ENCODE peak calls at places on chromosome 1, in eight cellular contexts. One of them, this sample, is unnamed.

GRCh38 chr1:40396420-40396819 is 22.9 kb downstream of the SMAP2 start:
- DNase-seq in GM06990: no peak
- DNase-seq in mammary epithelial cell: no peak
- DNase-seq in spleen: no peak
- DNase-seq in right cardiac atrium: no peak
- DNase-seq in iris pigment epithelial cell: no peak
- DNase-seq in cardiac fibroblast: no peak
- DNase-seq in Kasumi-1: no peak
- DNase-seq in this sample: no peak

GRCh38 chr1:52691856-52692255 is 6.3 kb downstream of the COA7 start:
- DNase-seq in GM06990: no peak
- DNase-seq in spleen: no peak
- DNase-seq in cardiac fibroblast: no peak
- DNase-seq in iris pigment epithelial cell: peak
- DNase-seq in mammary epithelial cell: peak
- DNase-seq in Kasumi-1: no peak
- DNase-seq in right cardiac atrium: no peak
- DNase-seq in this sample: no peak

GRCh38 chr1:1306070-1306660 is 1.6 kb downstream of the ACAP3 start:
- DNase-seq in right cardiac atrium: no peak
- DNase-seq in spleen: no peak
- DNase-seq in iris pigment epithelial cell: peak
- DNase-seq in Kasumi-1: no peak
- DNase-seq in cardiac fibroblast: peak
- DNase-seq in GM06990: no peak
- DNase-seq in mammary epithelial cell: no peak
- DNase-seq in this sample: no peak

GRCh38 chr1:161054232-161054631 is 8.5 kb upstream of the USF1 start:
- DNase-seq in mammary epithelial cell: no peak
- DNase-seq in GM06990: no peak
- DNase-seq in cardiac fibroblast: no peak
- DNase-seq in iris pigment epithelial cell: no peak
- DNase-seq in Kasumi-1: no peak
- DNase-seq in spleen: peak
- DNase-seq in right cardiac atrium: no peak
- DNase-seq in this sample: no peak

GRCh38 chr1:25871086-25871703 is 4.3 kb downstream of the PAQR7 start:
- DNase-seq in GM06990: no peak
- DNase-seq in right cardiac atrium: no peak
- DNase-seq in Kasumi-1: peak
- DNase-seq in spleen: peak
- DNase-seq in iris pigment epithelial cell: no peak
- DNase-seq in mammary epithelial cell: peak
- DNase-seq in cardiac fibroblast: no peak
- DNase-seq in this sample: no peak

GRCh38 chr1:147634645-147635044 is 35.7 kb downstream of the ACP6 start:
- DNase-seq in spleen: no peak
- DNase-seq in mammary epithelial cell: no peak
- DNase-seq in iris pigment epithelial cell: no peak
- DNase-seq in right cardiac atrium: no peak
- DNase-seq in Kasumi-1: no peak
- DNase-seq in cardiac fibroblast: no peak
- DNase-seq in GM06990: no peak
- DNase-seq in this sample: no peak

GRCh38 chr1:20981903-20982695 is 194.6 kb downstream of the EIF4G3 start:
- DNase-seq in mammary epithelial cell: peak
- DNase-seq in iris pigment epithelial cell: peak
- DNase-seq in Kasumi-1: no peak
- DNase-seq in GM06990: no peak
- DNase-seq in cardiac fibroblast: peak
- DNase-seq in spleen: no peak
- DNase-seq in right cardiac atrium: no peak
- DNase-seq in this sample: no peak

GRCh38 chr1:110620686-110621085 is 14.5 kb upstream of the KCNA2 start:
- DNase-seq in GM06990: no peak
- DNase-seq in iris pigment epithelial cell: no peak
- DNase-seq in cardiac fibroblast: no peak
- DNase-seq in Kasumi-1: no peak
- DNase-seq in spleen: no peak
- DNase-seq in right cardiac atrium: no peak
- DNase-seq in mammary epithelial cell: no peak
- DNase-seq in this sample: no peak

GRCh38 chr1:170755791-170756190 is 91.9 kb downstream of the PRRX1 start:
- DNase-seq in Kasumi-1: no peak
- DNase-seq in mammary epithelial cell: no peak
- DNase-seq in cardiac fibroblast: no peak
- DNase-seq in right cardiac atrium: no peak
- DNase-seq in GM06990: no peak
- DNase-seq in spleen: no peak
- DNase-seq in iris pigment epithelial cell: no peak
- DNase-seq in this sample: no peak

GRCh38 chr1:52834798-52835197 is 7.8 kb upstream of the ZYG11A start:
- DNase-seq in spleen: no peak
- DNase-seq in iris pigment epithelial cell: no peak
- DNase-seq in GM06990: no peak
- DNase-seq in Kasumi-1: no peak
- DNase-seq in right cardiac atrium: no peak
- DNase-seq in mammary epithelial cell: no peak
- DNase-seq in cardiac fibroblast: no peak
- DNase-seq in this sample: no peak

GRCh38 chr1:161427733-161428516 is 60.2 kb upstream of the CFAP126 start:
- DNase-seq in GM06990: peak
- DNase-seq in iris pigment epithelial cell: peak
- DNase-seq in right cardiac atrium: no peak
- DNase-seq in Kasumi-1: no peak
- DNase-seq in spleen: no peak
- DNase-seq in mammary epithelial cell: peak
- DNase-seq in cardiac fibroblast: peak
- DNase-seq in this sample: peak

GRCh38 chr1:55695553-55695952 is 480.4 kb upstream of the USP24 start:
- DNase-seq in iris pigment epithelial cell: no peak
- DNase-seq in right cardiac atrium: no peak
- DNase-seq in cardiac fibroblast: no peak
- DNase-seq in spleen: no peak
- DNase-seq in mammary epithelial cell: no peak
- DNase-seq in Kasumi-1: no peak
- DNase-seq in GM06990: no peak
- DNase-seq in this sample: no peak

GRCh38 chr1:228084325-228084724 is 1.8 kb downstream of the ARF1 start:
- DNase-seq in right cardiac atrium: no peak
- DNase-seq in mammary epithelial cell: peak
- DNase-seq in spleen: no peak
- DNase-seq in Kasumi-1: no peak
- DNase-seq in iris pigment epithelial cell: peak
- DNase-seq in cardiac fibroblast: peak
- DNase-seq in GM06990: no peak
- DNase-seq in this sample: no peak

GRCh38 chr1:230668227-230668626 is 25.9 kb downstream of the COG2 start:
- DNase-seq in iris pigment epithelial cell: no peak
- DNase-seq in right cardiac atrium: no peak
- DNase-seq in mammary epithelial cell: no peak
- DNase-seq in cardiac fibroblast: no peak
- DNase-seq in GM06990: no peak
- DNase-seq in Kasumi-1: no peak
- DNase-seq in spleen: no peak
- DNase-seq in this sample: no peak

GRCh38 chr1:36115200-36115669 is 9.8 kb downstream of the COL8A2 start:
- DNase-seq in iris pigment epithelial cell: peak
- DNase-seq in right cardiac atrium: peak
- DNase-seq in Kasumi-1: no peak
- DNase-seq in cardiac fibroblast: peak
- DNase-seq in mammary epithelial cell: peak
- DNase-seq in GM06990: no peak
- DNase-seq in spleen: no peak
- DNase-seq in this sample: peak

GRCh38 chr1:192530254-192530653 is 45.3 kb upstream of the RGS1 start:
- DNase-seq in iris pigment epithelial cell: peak
- DNase-seq in right cardiac atrium: no peak
- DNase-seq in GM06990: peak
- DNase-seq in spleen: no peak
- DNase-seq in mammary epithelial cell: no peak
- DNase-seq in cardiac fibroblast: peak
- DNase-seq in Kasumi-1: no peak
- DNase-seq in this sample: no peak

GRCh38 chr1:43766086-43766784 is 58.9 kb downstream of the ST3GAL3 start:
- DNase-seq in mammary epithelial cell: no peak
- DNase-seq in cardiac fibroblast: no peak
- DNase-seq in spleen: no peak
- DNase-seq in right cardiac atrium: no peak
- DNase-seq in GM06990: no peak
- DNase-seq in iris pigment epithelial cell: no peak
- DNase-seq in Kasumi-1: no peak
- DNase-seq in this sample: no peak

GRCh38 chr1:5938068-5938740 is 54.0 kb downstream of the NPHP4 start:
- DNase-seq in Kasumi-1: no peak
- DNase-seq in spleen: no peak
- DNase-seq in mammary epithelial cell: no peak
- DNase-seq in cardiac fibroblast: peak
- DNase-seq in GM06990: no peak
- DNase-seq in right cardiac atrium: no peak
- DNase-seq in iris pigment epithelial cell: peak
- DNase-seq in this sample: no peak

GRCh38 chr1:6039031-6039430 is 6.7 kb upstream of the KCNAB2 start:
- DNase-seq in iris pigment epithelial cell: no peak
- DNase-seq in right cardiac atrium: peak
- DNase-seq in GM06990: no peak
- DNase-seq in Kasumi-1: no peak
- DNase-seq in cardiac fibroblast: no peak
- DNase-seq in mammary epithelial cell: no peak
- DNase-seq in spleen: no peak
- DNase-seq in this sample: no peak

GRCh38 chr1:53589043-53589887 is 130.1 kb downstream of the DMRTB1 start:
- DNase-seq in cardiac fibroblast: no peak
- DNase-seq in iris pigment epithelial cell: peak
- DNase-seq in GM06990: no peak
- DNase-seq in right cardiac atrium: peak
- DNase-seq in spleen: no peak
- DNase-seq in Kasumi-1: no peak
- DNase-seq in mammary epithelial cell: no peak
- DNase-seq in this sample: no peak

GRCh38 chr1:172343246-172344099 is 77.0 kb upstream of the C1orf105 start:
- DNase-seq in GM06990: peak
- DNase-seq in iris pigment epithelial cell: peak
- DNase-seq in Kasumi-1: peak
- DNase-seq in cardiac fibroblast: peak
- DNase-seq in right cardiac atrium: no peak
- DNase-seq in spleen: no peak
- DNase-seq in mammary epithelial cell: peak
- DNase-seq in this sample: no peak

GRCh38 chr1:55286851-55287602 is 71.9 kb upstream of the USP24 start:
- DNase-seq in spleen: no peak
- DNase-seq in right cardiac atrium: no peak
- DNase-seq in Kasumi-1: no peak
- DNase-seq in cardiac fibroblast: peak
- DNase-seq in GM06990: no peak
- DNase-seq in mammary epithelial cell: no peak
- DNase-seq in iris pigment epithelial cell: no peak
- DNase-seq in this sample: no peak

GRCh38 chr1:244248426-244248825 is 197.3 kb downstream of the ZBTB18 start:
- DNase-seq in mammary epithelial cell: no peak
- DNase-seq in GM06990: no peak
- DNase-seq in iris pigment epithelial cell: no peak
- DNase-seq in cardiac fibroblast: no peak
- DNase-seq in spleen: no peak
- DNase-seq in Kasumi-1: no peak
- DNase-seq in right cardiac atrium: no peak
- DNase-seq in this sample: no peak

This sample was measured in retinal pigment epithelial cell.